ENCODE peak calls at places on chromosomes 16 and 17, in ten cellular contexts. T, N, M, Q, F, R, C, A, P and U are unnamed samples.
A peak's percentile ranks its signal among the peaks of the same experiment; 100 is the strongest.

GRCh38 chr16:46607529-46607928 is 13.7 kb downstream of the SHCBP1 start:
- DNase-seq in C (no peak), N (no peak), R (no peak), T (peak; percentile 26), Q (no peak), P (peak; percentile 76), F (no peak), A (no peak), M (no peak), U (no peak)

GRCh38 chr17:41864498-41864836 is 756 bp downstream of the KLHL11 start:
- DNase-seq in N (no peak), P (no peak), C (no peak), A (no peak), F (no peak), R (no peak), T (no peak), M (no peak), Q (no peak), U (no peak)

GRCh38 chr16:48014349-48015135 is 141.3 kb downstream of the ABCC12 start:
- DNase-seq in N (no peak), M (no peak), R (no peak), A (peak; percentile 92), F (no peak), C (no peak), T (peak; percentile 12), P (peak; percentile 57), Q (no peak), U (no peak)

GRCh38 chr16:57109500-57110105 is 17.2 kb downstream of the CPNE2 start:
- DNase-seq in M (no peak), F (no peak), Q (no peak), C (no peak), A (no peak), T (no peak), P (no peak), R (no peak), N (no peak), U (no peak)

GRCh38 chr16:71811261-71811803 is 2.7 kb upstream of the AP1G1 start:
- DNase-seq in F (no peak), R (no peak), T (no peak), Q (no peak), M (no peak), N (no peak), C (no peak), P (peak; percentile 60), A (no peak), U (no peak)

GRCh38 chr16:6836771-6837170 is 495.9 kb upstream of the RBFOX1 start:
- DNase-seq in Q (no peak), R (no peak), N (no peak), A (no peak), F (no peak), T (no peak), C (no peak), M (no peak), P (no peak), U (no peak)

GRCh38 chr17:73089918-73090317 is 2.6 kb downstream of the SLC39A11 start:
- DNase-seq in N (no peak), T (no peak), F (no peak), M (no peak), Q (no peak), A (no peak), P (no peak), R (no peak), C (peak; percentile 14), U (peak; percentile 49)

GRCh38 chr16:11967195-11967911 is 2.3 kb downstream of the TNFRSF17 start:
- DNase-seq in A (no peak), Q (no peak), T (no peak), N (no peak), C (no peak), P (no peak), R (peak; percentile 28), M (no peak), F (no peak), U (no peak)

GRCh38 chr17:1108810-1109605 is 70.8 kb downstream of the ABR start:
- DNase-seq in P (peak; percentile 44), R (peak; percentile 64), A (no peak), F (peak; percentile 67), N (no peak), M (no peak), C (no peak), Q (peak; percentile 76), T (peak; percentile 48), U (no peak)

GRCh38 chr17:44309472-44309871 is 1.1 kb downstream of the RUNDC3A start:
- DNase-seq in C (no peak), N (no peak), F (no peak), A (no peak), M (no peak), T (no peak), Q (no peak), R (no peak), P (no peak), U (no peak)

GRCh38 chr17:46995841-46996571 is 17.0 kb upstream of the RPRML start:
- DNase-seq in M (no peak), R (no peak), C (no peak), N (no peak), Q (no peak), A (no peak), T (no peak), F (no peak), P (peak; percentile 59), U (no peak)

GRCh38 chr16:5206331-5206990 is 108.9 kb upstream of the EEF2KMT start:
- DNase-seq in F (no peak), M (no peak), C (no peak), A (no peak), P (no peak), R (no peak), N (no peak), T (no peak), Q (no peak), U (no peak)

GRCh38 chr16:26830716-26831115 is 236.0 kb upstream of the C16orf82 start:
- DNase-seq in P (no peak), A (peak; percentile 68), Q (no peak), R (no peak), F (no peak), N (no peak), C (no peak), M (no peak), T (no peak), U (no peak)

GRCh38 chr16:67662653-67663010 is 1.9 kb downstream of the PARD6A start:
- DNase-seq in P (no peak), N (no peak), R (no peak), Q (no peak), T (no peak), C (no peak), F (no peak), A (no peak), M (no peak), U (no peak)

GRCh38 chr17:76477576-76477975 is 10.2 kb downstream of the AANAT start:
- DNase-seq in A (no peak), T (no peak), F (no peak), Q (no peak), M (no peak), P (no peak), C (no peak), R (no peak), N (no peak), U (no peak)

DNA sequence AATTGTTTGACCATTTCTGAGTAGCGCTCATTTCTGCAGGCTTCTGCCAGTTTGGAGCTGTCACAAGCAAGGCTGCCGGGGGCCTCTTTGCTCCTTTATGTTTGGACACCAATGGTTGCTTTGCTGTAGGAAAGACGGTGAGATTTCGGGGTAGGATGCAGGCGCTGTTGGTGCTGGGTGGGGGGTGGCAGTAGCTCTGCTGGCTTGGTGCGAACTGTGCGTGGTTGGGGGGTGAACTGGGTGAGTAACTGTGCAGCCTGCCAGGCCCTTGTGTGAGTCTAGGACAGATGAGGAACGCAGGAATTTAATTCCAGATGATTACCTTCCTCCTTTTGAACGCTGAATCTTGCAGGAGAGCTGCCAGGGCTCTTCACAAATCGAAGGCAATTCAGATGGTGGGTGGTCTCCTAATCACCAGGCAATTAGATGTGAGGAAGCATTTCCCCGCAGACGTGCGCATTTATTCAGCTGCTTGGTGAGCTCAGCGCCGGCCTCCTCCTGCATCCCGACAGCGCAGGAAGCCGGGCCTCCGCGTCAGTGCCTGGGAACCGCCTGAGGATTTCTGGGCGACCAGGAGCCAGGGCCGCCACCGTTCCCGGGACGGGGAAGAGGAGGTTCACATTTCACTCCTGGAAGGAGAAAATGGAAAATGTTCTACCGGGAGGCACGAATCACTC is 154.4 kb downstream of the FOXL1 start:
- DNase-seq in R (no peak), A (no peak), P (peak; percentile 53), M (no peak), C (no peak), N (no peak), Q (no peak), F (no peak), T (no peak), U (no peak)
- H3K4me3 ChIP-seq in R (no peak overlapping the region), A (no peak overlapping the region), P (no peak overlapping the region), M (no peak overlapping the region), C (no peak overlapping the region), N (no peak overlapping the region), Q (no peak overlapping the region), F (no peak overlapping the region), T (no peak overlapping the region), U (no peak overlapping the region)

DNA sequence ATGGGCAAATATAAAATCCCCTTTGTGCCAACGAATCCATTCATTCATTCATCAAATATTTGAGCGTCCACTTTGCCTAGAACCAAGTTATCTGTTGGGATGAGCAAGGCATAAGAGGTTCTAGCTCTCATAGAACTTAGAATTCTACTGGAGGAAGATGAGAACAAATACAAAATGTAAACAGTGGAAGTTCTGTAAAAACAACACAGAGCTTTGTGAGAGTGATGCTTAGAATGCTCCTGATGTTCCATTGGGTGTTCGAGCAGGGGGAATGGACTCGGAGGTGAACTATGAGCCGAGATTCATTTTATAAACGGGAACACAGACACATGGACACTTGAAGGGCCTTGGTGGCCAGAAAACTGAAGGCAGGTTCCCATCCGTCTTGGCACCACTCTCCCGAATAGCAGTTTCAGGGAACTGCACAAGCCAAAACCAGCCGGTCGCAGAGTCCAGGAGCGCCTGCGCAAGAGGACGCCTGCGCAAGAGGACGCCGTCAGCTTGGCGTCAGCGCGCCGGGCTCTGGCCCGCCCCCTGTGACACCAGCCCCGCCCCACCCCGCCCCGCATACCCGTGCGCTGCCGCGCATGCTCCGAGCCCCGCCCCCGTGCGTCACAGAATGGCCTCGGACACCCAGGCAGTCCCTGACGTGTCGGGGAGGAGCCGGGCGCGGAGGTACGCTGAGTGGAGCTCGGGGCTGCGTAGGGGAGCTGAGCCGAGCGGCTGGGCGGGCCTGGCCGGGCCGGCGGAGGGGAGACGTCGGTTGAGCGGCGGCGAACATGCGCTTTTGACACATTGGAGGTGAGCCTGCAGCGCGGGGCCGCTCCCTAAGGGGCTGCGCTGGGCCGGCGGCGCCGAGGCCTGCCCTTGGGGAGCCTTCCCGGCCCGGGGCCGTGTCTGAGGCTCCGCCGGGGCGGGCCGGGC is at the start of gene NDEL1:
- DNase-seq in T (peak; percentile 100), N (peak; percentile 98), P (peak; percentile 97), F (peak; percentile 99), R (peak; percentile 99), M (peak; percentile 91), C (peak; percentile 98), A (peak; percentile 99), Q (peak; percentile 99), U (peak; percentile 99)
- TF ChIP-seq POLR2A in T (peak; percentile 84), N (peak; percentile 99), P (peak; percentile 98), F (peak; percentile 99), R (peak; percentile 99), M (peak; percentile 87), C (peak; percentile 100), A (peak; percentile 98), Q (peak; percentile 92), U (peak; percentile 91)

GRCh38 chr17:78762007-78762406 is 20.1 kb downstream of the CYTH1 start:
- DNase-seq in C (no peak), A (no peak), P (peak; percentile 11), R (no peak), M (no peak), T (no peak), N (no peak), Q (no peak), F (no peak), U (no peak)
- H3K4me1 ChIP-seq in C (peaks cover 18% of the 10 kb centered on the region), A (peaks cover 59% of the 10 kb centered on the region), P (peaks cover 8% of the 10 kb centered on the region), R (peaks cover 34% of the 10 kb centered on the region), M (peaks cover 6% of the 10 kb centered on the region), T (peaks cover 3% of the 10 kb centered on the region), N (peaks cover 66% of the 10 kb centered on the region), Q (peaks cover 67% of the 10 kb centered on the region), F (peaks cover 64% of the 10 kb centered on the region), U (no peaks in the 10 kb centered on the region)

GRCh38 chr16:2966043-2966802 is 2.1 kb downstream of the KREMEN2 start:
- DNase-seq in T (no peak), A (no peak), M (no peak), F (peak; percentile 8), R (no peak), C (no peak), N (no peak), P (no peak), Q (peak; percentile 16), U (no peak)
- H3K4me3 ChIP-seq in T (no peak overlapping the region), A (peak overlapping the region; percentile 37), M (no peak overlapping the region), F (no peak overlapping the region), R (peak overlapping the region; percentile 36), C (no peak overlapping the region), N (no peak overlapping the region), P (no peak overlapping the region), Q (peak overlapping the region; percentile 32), U (peak overlapping the region; percentile 56)